ENCODE peak calls at places on chromosomes 5 and 9, in seven cellular contexts. K is CD8-positive, alpha-beta T cell; S is heart right ventricle; A is naive thymus-derived CD4-positive, alpha-beta T cell; X is small intestine; T is stomach; C is hepatocyte. N is an unnamed sample.

GRCh38 chr9:69877852-69878507 is 57.4 kb downstream of the CFAP95 start:
- DNase-seq in K (no peak), S (no peak), A (no peak), X (peak; percentile 40), T (no peak), C (peak; percentile 54), N (peak; percentile 16)

GRCh38 chr9:113675475-113675941 is 200.6 kb upstream of the ZNF618 start:
- DNase-seq in K (no peak), S (peak; percentile 58), A (no peak), X (no peak), T (peak; percentile 28), C (no peak), N (no peak)

GRCh38 chr5:179217356-179217755 is 127.9 kb downstream of the ADAMTS2 start:
- DNase-seq in K (no peak), S (no peak), A (no peak), X (no peak), T (no peak), C (no peak), N (no peak)

GRCh38 chr9:126962336-126962735 is 47.8 kb downstream of the RALGPS1 start:
- DNase-seq in K (peak; percentile 45), S (no peak), A (no peak), X (no peak), T (no peak), C (no peak), N (no peak)

GRCh38 chr9:125990793-125991220 is 243.6 kb downstream of the PBX3 start:
- DNase-seq in K (no peak), S (no peak), A (no peak), X (peak; percentile 7), T (no peak), C (no peak), N (no peak)

GRCh38 chr5:34587355-34588241 is 68.5 kb upstream of the RAI14 start:
- DNase-seq in K (no peak), S (no peak), A (no peak), X (no peak), T (no peak), C (no peak), N (no peak)

GRCh38 chr5:148455055-148455675 is 71.4 kb downstream of the FBXO38 start:
- DNase-seq in K (no peak), S (no peak), A (no peak), X (peak; percentile 83), T (no peak), C (peak; percentile 5), N (no peak)

GRCh38 chr9:133874061-133874638 is 118.0 kb downstream of the VAV2 start:
- DNase-seq in K (no peak), S (no peak), A (no peak), X (peak; percentile 51), T (no peak), C (peak; percentile 83), N (no peak)

GRCh38 chr5:90709323-90710148 is 150.9 kb downstream of the ADGRV1 start:
- DNase-seq in K (no peak), S (peak; percentile 10), A (no peak), X (peak; percentile 37), T (peak; percentile 30), C (peak; percentile 67), N (no peak)

GRCh38 chr9:32875748-32876147 is 92.4 kb downstream of the TMEM215 start:
- DNase-seq in K (no peak), S (no peak), A (no peak), X (no peak), T (no peak), C (no peak), N (no peak)

GRCh38 chr9:76516350-76516749 is 57.4 kb downstream of the GCNT1 start:
- DNase-seq in K (no peak), S (no peak), A (no peak), X (no peak), T (no peak), C (no peak), N (peak; percentile 17)

GRCh38 chr9:120742951-120743416 is 28.7 kb upstream of the MEGF9 start:
- DNase-seq in K (no peak), S (no peak), A (no peak), X (peak; percentile 88), T (no peak), C (peak; percentile 47), N (peak; percentile 13)

GRCh38 chr5:14810282-14810681 is 61.3 kb downstream of the ANKH start:
- DNase-seq in K (no peak), S (no peak), A (no peak), X (no peak), T (no peak), C (no peak), N (no peak)

GRCh38 chr5:145848854-145849253 is 13.7 kb upstream of the PRELID2 start:
- DNase-seq in K (no peak), S (no peak), A (no peak), X (no peak), T (no peak), C (no peak), N (no peak)

GRCh38 chr5:37871023-37871815 is 31.4 kb upstream of the GDNF start:
- DNase-seq in K (no peak), S (no peak), A (no peak), X (no peak), T (no peak), C (no peak), N (no peak)

GRCh38 chr9:123445981-123446610 is 90.1 kb downstream of the CRB2 start:
- DNase-seq in K (no peak), S (no peak), A (no peak), X (no peak), T (no peak), C (no peak), N (no peak)

GRCh38 chr9:4837768-4838546 is 45.2 kb downstream of the RCL1 start:
- DNase-seq in K (no peak), S (no peak), A (no peak), X (no peak), T (no peak), C (no peak), N (no peak)
- H3K4me3 ChIP-seq in K (no peak overlapping the region), S (no peak overlapping the region), A (no peak overlapping the region), X (no peak overlapping the region), T (no peak overlapping the region), C (no peak overlapping the region), N (no peak overlapping the region)

GRCh38 chr9:19162956-19163355 is 35.7 kb upstream of the PLIN2 start:
- DNase-seq in K (no peak), S (no peak), A (no peak), X (no peak), T (no peak), C (peak; percentile 23), N (no peak)

GRCh38 chr9:19160085-19160484 is 32.8 kb upstream of the PLIN2 start:
- DNase-seq in K (no peak), S (no peak), A (no peak), X (no peak), T (no peak), C (no peak), N (no peak)

GRCh38 chr9:19156805-19157204 is 29.5 kb upstream of the PLIN2 start:
- DNase-seq in K (no peak), S (no peak), A (no peak), X (no peak), T (no peak), C (no peak), N (no peak)

GRCh38 chr9:19162026-19162366 is 34.7 kb upstream of the PLIN2 start:
- DNase-seq in K (no peak), S (no peak), A (no peak), X (no peak), T (no peak), C (no peak), N (no peak)

DNA sequence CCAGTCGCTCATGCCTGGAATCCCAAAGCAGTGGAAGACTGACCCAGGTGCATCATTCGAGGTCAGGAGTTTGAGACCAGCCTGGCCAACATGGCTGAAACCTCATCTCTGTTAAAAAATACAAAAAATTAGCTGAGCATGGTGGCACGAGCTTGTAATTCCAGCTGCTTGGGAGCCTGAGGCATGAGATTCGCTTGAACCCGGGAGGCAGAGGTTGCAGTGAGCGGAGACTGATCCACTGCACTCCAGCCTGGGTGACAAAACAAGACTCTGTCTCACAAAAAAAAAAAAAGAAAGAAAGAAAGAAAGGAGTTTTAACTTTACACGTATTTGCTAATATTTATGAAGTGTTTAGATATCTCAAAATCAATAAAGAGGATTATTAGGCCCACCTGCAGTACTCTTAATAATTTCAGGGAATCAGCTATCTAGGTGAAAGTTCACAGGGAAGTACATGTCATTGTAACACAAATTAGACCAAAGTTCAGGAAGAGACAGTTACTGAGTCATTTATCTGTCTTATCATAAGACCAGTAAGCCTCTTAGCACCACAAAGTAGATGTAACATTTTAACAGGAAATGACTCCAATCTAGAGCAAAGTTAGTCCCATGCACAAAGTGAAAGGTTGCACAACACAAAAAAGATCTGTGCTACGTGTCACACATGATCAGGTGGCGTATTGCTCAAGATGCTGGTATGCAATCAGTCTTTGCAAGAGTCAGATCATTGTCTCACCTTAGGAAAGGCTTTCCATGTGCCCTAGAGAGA is 34.1 kb upstream of the PLIN2 start:
- DNase-seq in K (peak; percentile 52), S (no peak), A (peak; percentile 25), X (peak; percentile 98), T (peak; percentile 50), C (peak; percentile 87), N (peak; percentile 58)
- H3K27me3 ChIP-seq in K (no peaks in the 10 kb centered on the region), S (no peaks in the 10 kb centered on the region), A (no peaks in the 10 kb centered on the region), X (no peaks in the 10 kb centered on the region), T (no peaks in the 10 kb centered on the region), C (no peaks in the 10 kb centered on the region), N (no peaks in the 10 kb centered on the region)

GRCh38 chr5:143583385-143583784 is 179.9 kb upstream of the NR3C1 start:
- DNase-seq in K (no peak), S (no peak), A (no peak), X (peak; percentile 62), T (no peak), C (no peak), N (no peak)

GRCh38 chr5:143582869-143583268 is 179.4 kb upstream of the NR3C1 start:
- DNase-seq in K (no peak), S (no peak), A (no peak), X (no peak), T (no peak), C (no peak), N (no peak)

GRCh38 chr5:143588933-143589662 is 185.6 kb upstream of the NR3C1 start:
- DNase-seq in K (no peak), S (no peak), A (no peak), X (peak; percentile 76), T (no peak), C (peak; percentile 43), N (no peak)

GRCh38 chr5:143585970-143586369 is 182.5 kb upstream of the NR3C1 start:
- DNase-seq in K (no peak), S (no peak), A (no peak), X (no peak), T (no peak), C (no peak), N (no peak)

DNA sequence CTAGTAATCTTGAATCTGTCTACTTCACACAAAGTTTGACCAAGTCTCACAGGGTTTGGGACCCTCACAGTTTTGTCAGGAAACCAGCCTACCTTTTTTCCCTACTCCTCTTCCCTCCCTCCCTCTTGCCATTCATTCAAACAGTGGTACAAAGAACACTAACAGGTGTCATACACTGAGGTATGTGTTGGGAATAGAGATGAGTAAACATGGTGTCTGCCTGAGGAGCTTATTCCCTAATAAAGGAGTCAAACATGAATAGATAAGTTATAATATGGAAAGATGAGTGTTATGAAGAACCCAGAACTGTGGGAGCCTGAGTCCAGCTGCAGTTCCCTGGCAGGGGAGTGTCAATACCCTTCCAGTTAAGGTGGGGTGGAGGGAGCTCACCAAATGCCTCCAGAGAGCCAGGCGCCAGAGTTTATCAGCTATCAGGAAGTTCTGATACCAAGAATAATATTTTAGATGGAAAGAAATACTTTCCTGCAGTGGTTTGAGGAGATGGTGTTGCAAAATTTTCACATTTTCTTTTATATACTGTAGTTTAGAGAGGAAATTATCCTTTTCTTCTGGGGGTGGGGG is 183.4 kb upstream of the NR3C1 start:
- DNase-seq in K (no peak), S (no peak), A (no peak), X (no peak), T (no peak), C (no peak), N (no peak)
- H3K4me1 ChIP-seq in K (no peaks in the 10 kb centered on the region), S (peaks cover 9% of the 10 kb centered on the region), A (peaks cover 5% of the 10 kb centered on the region), X (peaks cover 3% of the 10 kb centered on the region), T (no peaks in the 10 kb centered on the region), C (no peaks in the 10 kb centered on the region), N (peaks cover 6% of the 10 kb centered on the region)

GRCh38 chr5:78626009-78626571 is 22.5 kb downstream of the LHFPL2 start:
- DNase-seq in K (no peak), S (no peak), A (no peak), X (no peak), T (no peak), C (no peak), N (no peak)
- H3K4me3 ChIP-seq in K (no peak overlapping the region), S (no peak overlapping the region), A (no peak overlapping the region), X (no peak overlapping the region), T (no peak overlapping the region), C (no peak overlapping the region), N (no peak overlapping the region)